ENCODE peak calls at places on chromosome 20, in eight cellular contexts. G is A549, Q is H1, J is HepG2, F is uterus, R is ovary, U is body of pancreas, Z is heart left ventricle. V is an unnamed sample.

GRCh38 chr20:5510446-5510845 is 193.7 kb upstream of the PROKR2 start:
- DNase-seq in Z (no peak), J (no peak), R (no peak), U (no peak), G (no peak), Q (peak; percentile 10), F (no peak), V (no peak)

GRCh38 chr20:44648579-44648978 is 2.9 kb downstream of the ADA start:
- DNase-seq in U (no peak), F (no peak), J (peak; percentile 35), G (no peak), R (no peak), Q (no peak), Z (no peak), V (no peak)

GRCh38 chr20:13006825-13007224 is 1.9 kb upstream of the SPTLC3 start:
- DNase-seq in F (no peak), Z (no peak), J (no peak), U (no peak), Q (no peak), G (no peak), R (no peak), V (no peak)

GRCh38 chr20:16615199-16615598 is 42.0 kb upstream of the KIF16B start:
- DNase-seq in J (no peak), G (no peak), U (peak; percentile 27), R (peak; percentile 50), Z (peak; percentile 29), F (peak; percentile 19), Q (no peak), V (no peak)

GRCh38 chr20:35454881-35455609 is at the start of gene CEP250:
- DNase-seq in Q (peak; percentile 96), F (peak; percentile 93), U (peak; percentile 96), G (peak; percentile 84), Z (peak; percentile 96), J (peak; percentile 98), R (peak; percentile 96), V (peak; percentile 98)

GRCh38 chr20:17857639-17858449 is 110.8 kb downstream of the SNX5 start:
- DNase-seq in R (no peak), Z (no peak), Q (no peak), G (no peak), U (no peak), J (no peak), F (no peak), V (no peak)

GRCh38 chr20:37201827-37202162 is 22.4 kb upstream of the MROH8 start:
- DNase-seq in F (no peak), Q (no peak), G (no peak), U (no peak), J (no peak), R (no peak), Z (no peak), V (no peak)

GRCh38 chr20:13839421-13840092 is 54.7 kb downstream of the NDUFAF5 start:
- DNase-seq in U (no peak), Z (no peak), J (no peak), G (no peak), Q (no peak), R (no peak), F (no peak), V (no peak)

GRCh38 chr20:32150291-32150848 is 40.9 kb downstream of the TM9SF4 start:
- DNase-seq in Q (no peak), Z (no peak), R (no peak), F (no peak), J (no peak), G (no peak), U (no peak), V (peak; percentile 58)

GRCh38 chr20:25389381-25389857 is 1.2 kb downstream of the ABHD12 start:
- DNase-seq in G (no peak), U (no peak), F (no peak), R (no peak), Q (no peak), Z (no peak), J (no peak), V (no peak)

DNA sequence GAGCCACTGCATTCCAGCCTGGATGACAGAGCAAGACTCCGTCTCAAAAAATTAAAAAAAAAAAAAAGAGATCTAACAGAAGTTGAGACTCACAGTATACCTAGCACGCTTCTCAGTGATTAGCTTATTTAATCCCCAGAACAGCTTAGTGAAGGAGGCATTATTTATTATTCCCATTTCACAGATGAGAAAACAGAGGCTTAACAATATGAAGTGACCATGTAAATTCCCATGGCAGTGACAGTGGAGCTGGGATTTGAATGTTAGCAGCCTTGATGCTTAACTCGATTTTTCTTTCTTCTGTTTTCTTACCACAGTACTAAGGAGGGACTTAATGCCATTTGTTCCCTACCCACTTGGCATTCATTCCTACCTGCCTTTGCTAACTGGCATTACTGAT is 89.9 kb upstream of the ZNF217 start:
- DNase-seq in F (no peak), Q (no peak), J (no peak), R (no peak), U (no peak), G (no peak), Z (no peak), V (no peak)
- H3K27ac ChIP-seq in F (no peak overlapping the region), Q (no peak overlapping the region), J (no peak overlapping the region), R (no peak overlapping the region), U (no peak overlapping the region), G (no peak overlapping the region), Z (no peak overlapping the region), V (no peak overlapping the region)

GRCh38 chr20:45951474-45951873 is 17.0 kb downstream of the PCIF1 start:
- DNase-seq in J (no peak), U (no peak), F (no peak), R (no peak), G (no peak), Z (no peak), Q (no peak), V (no peak)

GRCh38 chr20:45948742-45949541 is 14.5 kb downstream of the PCIF1 start:
- DNase-seq in R (no peak), U (no peak), Z (no peak), J (no peak), F (no peak), G (no peak), Q (no peak), V (no peak)

GRCh38 chr20:45951925-45952834 is 17.7 kb downstream of the PCIF1 start:
- DNase-seq in F (no peak), Z (no peak), G (no peak), U (no peak), Q (no peak), J (no peak), R (no peak), V (peak; percentile 67)

GRCh38 chr20:45949542-45950329 is 15.3 kb downstream of the PCIF1 start:
- DNase-seq in Z (no peak), G (no peak), Q (no peak), F (no peak), R (no peak), U (no peak), J (no peak), V (no peak)

GRCh38 chr20:45950330-45950646 is 15.8 kb downstream of the PCIF1 start:
- DNase-seq in J (no peak), U (no peak), Q (no peak), R (no peak), G (no peak), F (no peak), Z (no peak), V (no peak)
- TF ChIP-seq POLR2A in J (no peak), U (no peak), Q (no peak), R (peak; percentile 10), G (no peak), F (no peak), Z (no peak), V (no peak)

GRCh38 chr20:62923669-62924566 is 2.4 kb downstream of the DIDO1 start:
- DNase-seq in U (no peak), G (no peak), Z (no peak), F (no peak), J (peak; percentile 77), R (no peak), Q (no peak), V (no peak)

GRCh38 chr20:62920039-62920645 is 6.2 kb downstream of the DIDO1 start:
- DNase-seq in Z (no peak), U (no peak), F (no peak), R (no peak), J (no peak), G (no peak), Q (no peak), V (peak; percentile 45)

GRCh38 chr20:62921119-62921687 is 5.1 kb downstream of the DIDO1 start:
- DNase-seq in F (no peak), G (peak; percentile 82), U (peak; percentile 60), R (no peak), Z (no peak), J (peak; percentile 88), Q (no peak), V (no peak)

GRCh38 chr20:62924567-62925419 is 1.5 kb downstream of the DIDO1 start:
- DNase-seq in Q (no peak), J (peak; percentile 56), G (no peak), Z (no peak), U (peak; percentile 39), F (no peak), R (no peak), V (no peak)

DNA sequence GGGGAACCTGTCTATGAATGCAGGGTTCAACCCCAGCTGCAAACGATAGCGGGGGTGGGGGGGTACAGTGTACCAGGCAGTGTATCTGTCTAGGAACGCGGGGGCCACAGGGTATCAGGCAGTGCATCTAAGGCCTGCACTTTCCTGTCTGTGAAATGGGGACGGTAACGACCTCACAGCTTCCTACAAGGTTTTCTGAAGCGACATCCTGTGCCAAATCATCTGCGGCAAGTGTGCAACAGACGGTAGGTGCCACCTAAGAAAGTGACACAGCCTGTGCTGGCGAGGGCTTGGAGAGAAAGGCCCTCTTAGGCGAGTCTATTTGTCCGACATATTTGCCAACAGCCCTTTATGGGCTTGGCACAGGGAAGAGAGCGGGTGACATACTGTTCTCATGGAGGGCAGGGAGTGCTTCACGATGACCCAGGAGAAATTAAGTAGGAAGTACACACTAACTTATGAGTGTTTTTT is 3.8 kb downstream of the DIDO1 start:
- DNase-seq in G (no peak), U (no peak), Q (no peak), F (no peak), Z (no peak), R (no peak), J (no peak), V (no peak)
- H3K27ac ChIP-seq in G (peak overlapping the region; percentile 71), U (peak overlapping the region; percentile 97), Q (no peak overlapping the region), F (peak overlapping the region; percentile 96), Z (peak overlapping the region; percentile 98), R (no peak overlapping the region), J (peak overlapping the region; percentile 90), V (no peak overlapping the region)

DNA sequence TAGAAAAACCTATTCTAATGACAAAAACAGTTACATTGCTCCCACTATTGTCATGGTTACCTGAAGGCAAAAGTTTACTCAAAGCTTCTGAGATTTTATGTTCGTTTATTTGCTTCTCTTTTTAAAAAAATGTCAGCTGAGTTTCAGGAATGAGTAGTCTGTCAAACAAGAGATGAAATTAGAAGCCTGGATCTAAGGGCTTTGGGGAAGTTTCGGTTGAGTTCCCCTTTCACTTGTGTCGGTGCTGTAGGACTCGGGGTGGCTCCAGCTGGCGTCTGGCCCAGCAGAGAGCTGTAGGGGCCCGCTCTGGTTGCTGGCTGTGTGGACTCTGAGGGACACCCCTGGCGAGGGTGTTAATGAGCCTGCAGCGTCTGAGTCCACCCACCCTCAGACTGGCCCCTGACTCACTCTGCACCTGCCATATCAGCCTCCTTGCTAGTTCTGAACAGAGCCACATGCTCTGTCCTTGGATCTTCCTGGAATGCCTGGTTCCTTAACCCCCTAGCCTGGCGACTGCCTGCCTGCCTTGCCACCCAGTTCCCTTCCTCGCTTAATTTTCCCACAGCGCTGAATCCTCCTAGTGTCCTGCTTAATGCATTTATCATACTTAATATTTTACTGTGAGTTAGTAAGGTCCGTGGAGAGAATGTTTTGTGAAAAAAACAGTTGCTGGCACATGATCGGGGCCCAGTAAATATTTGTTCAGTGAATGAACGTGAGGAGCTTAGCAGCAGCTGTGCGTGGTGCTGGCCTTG is 1.4 kb downstream of the DNAJC5 start:
- DNase-seq in U (peak; percentile 83), J (peak; percentile 87), Z (peak; percentile 75), Q (no peak), R (peak; percentile 48), F (no peak), G (peak; percentile 21), V (peak; percentile 89)
- TF ChIP-seq POLR2A in U (peak; percentile 69), J (peak; percentile 60), Z (no peak), Q (no peak), R (no peak), F (no peak), G (no peak), V (no peak)

V was measured in spleen.